ENCODE peak calls at places on chromosome 9, in eight cellular contexts. X is anterior cingulate cortex; E is activated CD8-positive, alpha-beta memory T cell treated with anti-CD3 and anti-CD28 coated beads for 48 hours; N is stimulated activated CD8-positive, alpha-beta memory T cell treated with anti-CD3 and anti-CD28 coated beads, Interleukin-15, amount 100 ng/mL, for 4 hours; M is amniotic stem cell; K is lower lobe of right lung; H is kidney tubule cell; Y is astrocyte of the spinal cord. V is an unnamed sample.

GRCh38 chr9:3299872-3300271 is 225.9 kb downstream of the RFX3 start:
- DNase-seq in Y (no peak), N (no peak), K (no peak), E (no peak), X (no peak), M (no peak), H (no peak), V (no peak)

GRCh38 chr9:94780516-94780950 is 54.0 kb downstream of the AOPEP start:
- DNase-seq in Y (no peak), H (peak), N (no peak), X (no peak), E (no peak), M (no peak), K (no peak), V (no peak)

GRCh38 chr9:93520523-93520922 is 55.9 kb upstream of the PHF2 start:
- DNase-seq in M (no peak), H (no peak), N (no peak), E (no peak), K (no peak), X (no peak), Y (no peak), V (no peak)

GRCh38 chr9:2228132-2228531 is 213.0 kb downstream of the SMARCA2 start:
- DNase-seq in N (no peak), X (no peak), Y (no peak), E (no peak), K (peak), H (peak), M (no peak), V (peak)

GRCh38 chr9:112091805-112092204 is 83.3 kb downstream of the SUSD1 start:
- DNase-seq in K (no peak), Y (peak), M (no peak), E (no peak), H (no peak), X (no peak), N (no peak), V (no peak)

GRCh38 chr9:4982720-4983482 is 2.2 kb upstream of the JAK2 start:
- DNase-seq in E (no peak), K (no peak), H (no peak), X (no peak), M (no peak), N (no peak), Y (no peak), V (no peak)

GRCh38 chr9:115456515-115456914 is 338.6 kb upstream of the TNC start:
- DNase-seq in X (no peak), M (no peak), Y (no peak), N (no peak), H (no peak), K (no peak), E (no peak), V (no peak)

GRCh38 chr9:105373723-105374122 is 74.1 kb upstream of the FSD1L start:
- DNase-seq in H (no peak), K (no peak), M (no peak), E (no peak), X (no peak), N (no peak), Y (no peak), V (no peak)

GRCh38 chr9:96048116-96048953 is 172.8 kb downstream of the ERCC6L2 start:
- DNase-seq in K (no peak), X (peak), M (no peak), Y (no peak), N (no peak), E (no peak), H (peak), V (no peak)

V was measured in GDM1.